ENCODE peak calls at places on chromosome 19, in six cellular contexts. O is stimulated activated CD8-positive, alpha-beta memory T cell treated with anti-CD3 and anti-CD28 coated beads, Interleukin-7, amount 100 ng/mL, for 1 hour; V is activated naive CD4-positive, alpha-beta T cell treated with Interleukin-2 at 50 U/mL for 16 hours; G is CD8-positive, alpha-beta T cell; P is T-helper 1 cell; F is brain microvascular endothelial cell. X is an unnamed sample.

GRCh38 chr19:44643605-44644390 is at the start of gene PVR:
- DNase-seq in G (no peak), V (peak; percentile 12), P (no peak), O (no peak), F (peak; percentile 61), X (no peak)

GRCh38 chr19:1247747-1248453 is 483 bp upstream of the MIDN start:
- DNase-seq in G (no peak), F (peak; percentile 42), O (no peak), P (peak; percentile 76), V (peak; percentile 69), X (peak; percentile 65)

GRCh38 chr19:53772943-53773342 is 51.2 kb downstream of the NLRP12 start:
- DNase-seq in O (peak; percentile 13), F (peak; percentile 70), G (peak; percentile 3), P (peak; percentile 5), V (peak; percentile 25), X (no peak)

GRCh38 chr19:3849092-3849491 is 19.7 kb downstream of the ZFR2 start:
- DNase-seq in G (no peak), O (peak; percentile 32), V (peak; percentile 33), F (no peak), P (peak; percentile 19), X (no peak)

GRCh38 chr19:979318-979741 is 4.8 kb upstream of the WDR18 start:
- DNase-seq in V (no peak), O (no peak), P (no peak), F (no peak), G (no peak), X (no peak)

GRCh38 chr19:15885919-15886318 is 12.0 kb downstream of the CYP4F2 start:
- DNase-seq in F (no peak), G (no peak), O (no peak), V (no peak), P (no peak), X (no peak)

GRCh38 chr19:3653081-3653795 is 26.6 kb upstream of the CACTIN start:
- DNase-seq in F (no peak), P (no peak), G (no peak), O (no peak), V (no peak), X (no peak)

GRCh38 chr19:10290876-10291553 is 1.3 kb downstream of the ICAM5 start:
- DNase-seq in O (no peak), P (peak; percentile 32), F (no peak), V (peak; percentile 62), G (no peak), X (no peak)

GRCh38 chr19:40141546-40141945 is 49.7 kb upstream of the MAP3K10 start:
- DNase-seq in P (no peak), O (no peak), V (no peak), G (no peak), F (no peak), X (no peak)

GRCh38 chr19:3604987-3605343 is 1.7 kb downstream of the TBXA2R start:
- DNase-seq in O (no peak), F (no peak), V (no peak), G (no peak), P (no peak), X (peak; percentile 4)

GRCh38 chr19:52922841-52923781 is at the start of gene ZNF888:
- DNase-seq in F (peak; percentile 82), O (peak; percentile 68), G (peak; percentile 74), V (peak; percentile 81), P (peak; percentile 81), X (peak; percentile 79)

GRCh38 chr19:3224346-3225325 is at the start of gene CELF5:
- DNase-seq in P (peak; percentile 67), G (peak; percentile 19), F (no peak), O (peak; percentile 35), V (peak; percentile 60), X (peak; percentile 43)

GRCh38 chr19:28014821-28015405 is 1198.0 kb downstream of the UQCRFS1 start:
- DNase-seq in O (no peak), V (no peak), F (no peak), P (no peak), G (no peak), X (no peak)

GRCh38 chr19:49591731-49592485 is 926 bp downstream of the PRR12 start:
- DNase-seq in G (no peak), P (peak; percentile 39), O (no peak), F (peak; percentile 19), V (peak; percentile 49), X (peak; percentile 38)

GRCh38 chr19:5025027-5025426 is 56.1 kb downstream of the KDM4B start:
- DNase-seq in F (no peak), V (no peak), G (no peak), P (no peak), O (no peak), X (no peak)

GRCh38 chr19:5974721-5975387 is 3.1 kb downstream of the RANBP3 start:
- DNase-seq in V (peak; percentile 36), G (no peak), O (no peak), P (peak; percentile 21), F (no peak), X (no peak)

GRCh38 chr19:51735759-51736449 is 12.1 kb upstream of the HAS1 start:
- DNase-seq in O (no peak), G (no peak), F (peak; percentile 76), P (no peak), V (no peak), X (no peak)

GRCh38 chr19:51422053-51422448 is 4.6 kb upstream of the SIGLEC10 start:
- DNase-seq in G (peak; percentile 67), V (peak; percentile 86), O (peak; percentile 80), F (peak; percentile 72), P (peak; percentile 70), X (peak; percentile 68)

GRCh38 chr19:7242601-7243258 is 51.5 kb downstream of the INSR start:
- DNase-seq in O (no peak), V (no peak), G (no peak), F (peak; percentile 84), P (no peak), X (no peak)

GRCh38 chr19:2722541-2723344 is 1.6 kb upstream of the DIRAS1 start:
- DNase-seq in V (no peak), G (no peak), O (no peak), F (peak; percentile 67), P (no peak), X (no peak)

GRCh38 chr19:13537454-13537853 is 31.2 kb upstream of the CACNA1A start:
- DNase-seq in O (no peak), P (no peak), G (no peak), F (no peak), V (no peak), X (no peak)

GRCh38 chr19:28727133-28727834 is 485.7 kb downstream of the UQCRFS1 start:
- DNase-seq in O (no peak), G (no peak), F (no peak), V (peak; percentile 52), P (no peak), X (peak; percentile 15)

GRCh38 chr19:941292-942132 is 15.7 kb downstream of the ARID3A start:
- DNase-seq in P (no peak), F (no peak), O (no peak), G (no peak), V (no peak), X (no peak)

GRCh38 chr19:16771618-16772017 is 52.0 kb downstream of the NWD1 start:
- DNase-seq in O (peak; percentile 57), G (peak; percentile 52), V (peak; percentile 72), F (peak; percentile 69), P (peak; percentile 51), X (peak; percentile 45)

GRCh38 chr19:40465025-40465780 is at the start of gene BLVRB:
- DNase-seq in V (no peak), G (peak; percentile 7), O (no peak), P (peak; percentile 11), F (peak; percentile 58), X (no peak)

GRCh38 chr19:40596608-40597328 is 4.4 kb upstream of the LTBP4 start:
- DNase-seq in V (no peak), F (no peak), G (no peak), P (no peak), O (no peak), X (no peak)

X was measured in activated effector memory CD4-positive, alpha-beta T cell treated with Interleukin-2 at 50 U/mL for 16 hours.